ENCODE peak calls at places on chromosomes 4 and X, in five cellular contexts. One of them, this sample, is unnamed.
A peak's percentile ranks its signal among the peaks of the same experiment; 100 is the strongest.

GRCh38 chr4:111136438-111136837 is 513.6 kb upstream of the PITX2 start:
- DNase-seq in CD8-positive, alpha-beta memory T cell: no peak
- DNase-seq in MM.1S: no peak
- DNase-seq in foreskin fibroblast: peak; percentile 62
- DNase-seq in ovary: no peak
- DNase-seq in this sample: no peak

GRCh38 chrX:9586992-9587392 is 122.1 kb downstream of the TBL1X start:
- DNase-seq in CD8-positive, alpha-beta memory T cell: no peak
- DNase-seq in MM.1S: no peak
- DNase-seq in foreskin fibroblast: no peak
- DNase-seq in ovary: no peak
- DNase-seq in this sample: no peak

GRCh38 chrX:14922437-14922836 is 49.2 kb downstream of the MOSPD2 start:
- DNase-seq in CD8-positive, alpha-beta memory T cell: no peak
- DNase-seq in MM.1S: no peak
- DNase-seq in foreskin fibroblast: peak; percentile 75
- DNase-seq in ovary: no peak
- DNase-seq in this sample: peak; percentile 41

GRCh38 chrX:68049466-68049865 is 383.8 kb downstream of the OPHN1 start:
- DNase-seq in CD8-positive, alpha-beta memory T cell: no peak
- DNase-seq in MM.1S: no peak
- DNase-seq in foreskin fibroblast: peak; percentile 3
- DNase-seq in ovary: no peak
- DNase-seq in this sample: no peak

GRCh38 chr4:180060159-180060889 is 2182.9 kb upstream of the TENM3 start:
- DNase-seq in CD8-positive, alpha-beta memory T cell: no peak
- DNase-seq in MM.1S: peak; percentile 34
- DNase-seq in foreskin fibroblast: peak; percentile 0
- DNase-seq in ovary: no peak
- DNase-seq in this sample: no peak

GRCh38 chrX:120260369-120260768 is 9.8 kb downstream of the ZBTB33 start:
- DNase-seq in CD8-positive, alpha-beta memory T cell: no peak
- DNase-seq in MM.1S: peak; percentile 21
- DNase-seq in foreskin fibroblast: no peak
- DNase-seq in ovary: no peak
- DNase-seq in this sample: no peak

GRCh38 chr4:138062929-138063328 is 179.2 kb downstream of the SLC7A11 start:
- DNase-seq in CD8-positive, alpha-beta memory T cell: no peak
- DNase-seq in MM.1S: no peak
- DNase-seq in foreskin fibroblast: peak; percentile 74
- DNase-seq in ovary: no peak
- DNase-seq in this sample: no peak

GRCh38 chr4:158818595-158818994 is 49.8 kb downstream of the FNIP2 start:
- DNase-seq in CD8-positive, alpha-beta memory T cell: no peak
- DNase-seq in MM.1S: no peak
- DNase-seq in foreskin fibroblast: no peak
- DNase-seq in ovary: no peak
- DNase-seq in this sample: no peak

GRCh38 chrX:155544886-155545285 is 67.9 kb downstream of the TMLHE start:
- DNase-seq in CD8-positive, alpha-beta memory T cell: no peak
- DNase-seq in MM.1S: no peak
- DNase-seq in foreskin fibroblast: no peak
- DNase-seq in ovary: no peak
- DNase-seq in this sample: peak; percentile 45

GRCh38 chr4:158778065-158778711 is 9.4 kb downstream of the FNIP2 start:
- DNase-seq in CD8-positive, alpha-beta memory T cell: no peak
- DNase-seq in MM.1S: peak; percentile 83
- DNase-seq in foreskin fibroblast: no peak
- DNase-seq in ovary: no peak
- DNase-seq in this sample: no peak

GRCh38 chrX:53456254-53456653 is 22.1 kb upstream of the HSD17B10 start:
- DNase-seq in CD8-positive, alpha-beta memory T cell: no peak
- DNase-seq in MM.1S: no peak
- DNase-seq in foreskin fibroblast: peak; percentile 74
- DNase-seq in ovary: no peak
- DNase-seq in this sample: no peak

DNA sequence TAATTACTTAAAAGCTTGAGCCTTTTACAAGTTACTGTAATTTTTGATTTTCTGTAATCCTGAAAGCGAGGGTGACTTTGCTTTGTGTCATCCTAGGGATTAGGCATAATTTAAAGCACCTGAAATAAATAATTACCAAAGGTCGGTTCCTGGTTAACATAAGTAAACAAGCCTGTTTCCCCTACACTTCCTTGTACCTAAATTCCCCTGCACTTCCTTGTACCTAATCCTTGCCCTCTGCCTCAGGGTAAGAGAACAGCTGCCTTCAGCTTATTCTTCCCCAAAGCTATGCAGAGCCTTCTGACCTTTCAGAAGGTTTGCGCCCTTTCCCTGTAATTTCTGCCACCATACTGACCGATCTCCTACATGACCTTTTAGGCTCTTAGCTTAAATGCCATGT is 166.1 kb upstream of the PDE5A start:
- DNase-seq in CD8-positive, alpha-beta memory T cell: no peak
- DNase-seq in MM.1S: no peak
- DNase-seq in foreskin fibroblast: no peak
- DNase-seq in ovary: no peak
- DNase-seq in this sample: no peak
- H3K4me3 ChIP-seq in CD8-positive, alpha-beta memory T cell: no peak overlapping the region
- H3K4me3 ChIP-seq in MM.1S: no peak overlapping the region
- H3K4me3 ChIP-seq in foreskin fibroblast: no peak overlapping the region
- H3K4me3 ChIP-seq in ovary: no peak overlapping the region
- H3K4me3 ChIP-seq in this sample: no peak overlapping the region

GRCh38 chr4:113975578-113975977 is 3.9 kb downstream of the ARSJ start:
- DNase-seq in CD8-positive, alpha-beta memory T cell: no peak
- DNase-seq in MM.1S: no peak
- DNase-seq in foreskin fibroblast: no peak
- DNase-seq in ovary: no peak
- DNase-seq in this sample: no peak
- H3K4me3 ChIP-seq in CD8-positive, alpha-beta memory T cell: no peak overlapping the region
- H3K4me3 ChIP-seq in MM.1S: no peak overlapping the region
- H3K4me3 ChIP-seq in foreskin fibroblast: peak overlapping the region; percentile 93
- H3K4me3 ChIP-seq in ovary: no peak overlapping the region
- H3K4me3 ChIP-seq in this sample: peak overlapping the region; percentile 81

DNA sequence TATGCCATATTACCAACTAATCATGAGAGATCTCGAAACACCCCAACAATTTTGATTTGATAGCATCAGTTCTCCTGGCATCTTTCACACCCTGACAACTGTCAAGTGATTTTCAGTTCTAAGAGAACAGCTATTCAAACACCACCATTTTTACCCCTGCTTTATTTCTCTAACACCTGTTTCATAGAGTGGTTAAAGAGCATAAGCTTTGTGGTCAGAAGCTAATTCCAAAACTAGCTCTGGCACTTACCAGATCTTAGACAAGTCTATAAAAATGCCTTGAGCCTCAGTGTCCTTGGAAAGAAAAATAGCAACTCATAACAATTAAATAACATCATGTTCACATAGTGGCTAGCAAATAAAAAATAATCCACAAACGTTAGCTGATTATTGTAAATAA is 17.9 kb downstream of the PPA2 start:
- DNase-seq in CD8-positive, alpha-beta memory T cell: no peak
- DNase-seq in MM.1S: peak; percentile 83
- DNase-seq in foreskin fibroblast: no peak
- DNase-seq in ovary: no peak
- DNase-seq in this sample: no peak
- H3K4me3 ChIP-seq in CD8-positive, alpha-beta memory T cell: no peak overlapping the region
- H3K4me3 ChIP-seq in MM.1S: no peak overlapping the region
- H3K4me3 ChIP-seq in foreskin fibroblast: no peak overlapping the region
- H3K4me3 ChIP-seq in ovary: no peak overlapping the region
- H3K4me3 ChIP-seq in this sample: no peak overlapping the region

DNA sequence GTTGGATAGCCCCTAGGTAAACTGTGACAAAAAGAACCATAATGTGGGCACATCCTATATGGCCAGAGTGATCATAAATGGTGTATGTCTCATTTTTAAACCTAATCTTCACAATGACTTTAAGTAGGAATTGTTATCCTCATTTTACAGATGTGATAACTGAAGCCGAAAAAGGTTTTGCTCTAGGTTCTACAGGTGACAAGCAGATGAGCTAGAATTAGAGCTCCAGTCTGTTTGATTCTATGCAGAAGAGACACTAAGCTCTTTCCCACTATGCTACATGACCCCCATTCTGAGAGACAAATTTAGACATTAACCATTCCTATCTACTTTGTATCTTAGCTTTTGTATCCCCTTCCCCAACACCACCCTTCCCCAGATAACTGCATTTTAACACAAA is 2.0 kb downstream of the AREG start:
- DNase-seq in CD8-positive, alpha-beta memory T cell: no peak
- DNase-seq in MM.1S: no peak
- DNase-seq in foreskin fibroblast: no peak
- DNase-seq in ovary: no peak
- DNase-seq in this sample: no peak
- H3K4me3 ChIP-seq in CD8-positive, alpha-beta memory T cell: no peak overlapping the region
- H3K4me3 ChIP-seq in MM.1S: no peak overlapping the region
- H3K4me3 ChIP-seq in foreskin fibroblast: no peak overlapping the region
- H3K4me3 ChIP-seq in ovary: no peak overlapping the region
- H3K4me3 ChIP-seq in this sample: no peak overlapping the region

DNA sequence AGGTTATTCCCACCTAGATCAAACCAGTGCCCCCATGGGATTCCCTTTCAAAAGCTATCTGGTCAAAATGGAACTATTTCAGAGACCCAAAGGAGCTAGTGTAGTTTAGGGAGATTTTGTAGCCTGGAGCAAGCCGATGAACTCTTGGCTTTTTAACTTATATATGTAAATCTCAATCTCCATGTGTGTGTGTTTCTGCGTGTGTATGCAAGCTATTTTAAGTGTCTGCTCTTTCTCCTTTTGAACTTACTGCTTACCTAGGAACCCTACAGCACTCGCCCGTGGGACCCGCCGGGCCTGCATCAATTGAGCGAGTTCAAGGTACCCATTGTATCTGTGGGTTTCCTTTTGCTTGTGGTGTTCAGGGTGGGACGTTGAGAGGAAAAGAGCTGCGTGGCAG is 10.4 kb downstream of the CSTF2 start:
- DNase-seq in CD8-positive, alpha-beta memory T cell: no peak
- DNase-seq in MM.1S: no peak
- DNase-seq in foreskin fibroblast: no peak
- DNase-seq in ovary: no peak
- DNase-seq in this sample: no peak
- H3K4me3 ChIP-seq in CD8-positive, alpha-beta memory T cell: no peak overlapping the region
- H3K4me3 ChIP-seq in MM.1S: no peak overlapping the region
- H3K4me3 ChIP-seq in foreskin fibroblast: no peak overlapping the region
- H3K4me3 ChIP-seq in ovary: no peak overlapping the region
- H3K4me3 ChIP-seq in this sample: no peak overlapping the region

GRCh38 chrX:42248226-42248625 is 324.9 kb upstream of the CASK start:
- DNase-seq in CD8-positive, alpha-beta memory T cell: no peak
- DNase-seq in MM.1S: no peak
- DNase-seq in foreskin fibroblast: no peak
- DNase-seq in ovary: no peak
- DNase-seq in this sample: no peak

GRCh38 chrX:42247241-42247640 is 323.9 kb upstream of the CASK start:
- DNase-seq in CD8-positive, alpha-beta memory T cell: no peak
- DNase-seq in MM.1S: no peak
- DNase-seq in foreskin fibroblast: no peak
- DNase-seq in ovary: no peak
- DNase-seq in this sample: no peak

GRCh38 chrX:42242044-42242443 is 318.7 kb upstream of the CASK start:
- DNase-seq in CD8-positive, alpha-beta memory T cell: no peak
- DNase-seq in MM.1S: no peak
- DNase-seq in foreskin fibroblast: no peak
- DNase-seq in ovary: no peak
- DNase-seq in this sample: no peak

GRCh38 chrX:42241421-42241820 is 318.1 kb upstream of the CASK start:
- DNase-seq in CD8-positive, alpha-beta memory T cell: no peak
- DNase-seq in MM.1S: no peak
- DNase-seq in foreskin fibroblast: no peak
- DNase-seq in ovary: no peak
- DNase-seq in this sample: no peak

DNA sequence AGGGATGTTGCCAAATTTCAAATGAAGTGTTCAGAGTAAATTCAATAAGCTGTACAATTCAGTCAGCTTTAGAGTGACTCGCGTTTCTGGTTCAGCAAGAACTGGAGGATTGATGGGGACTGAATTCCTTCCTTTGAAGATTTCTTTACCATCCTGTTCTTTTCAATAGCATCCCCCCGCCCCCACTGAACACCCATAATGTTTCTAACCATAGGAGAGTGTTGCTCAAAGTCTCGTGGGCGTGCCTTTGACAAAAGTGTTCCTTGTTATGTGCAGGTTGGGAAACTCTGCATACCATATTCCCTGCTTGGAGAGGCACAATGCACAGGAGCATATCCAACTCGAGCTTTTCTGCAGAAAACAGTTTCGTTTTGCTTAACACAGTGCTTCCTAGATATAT is 323.5 kb upstream of the CASK start:
- DNase-seq in CD8-positive, alpha-beta memory T cell: no peak
- DNase-seq in MM.1S: no peak
- DNase-seq in foreskin fibroblast: no peak
- DNase-seq in ovary: no peak
- DNase-seq in this sample: no peak
- H3K4me3 ChIP-seq in CD8-positive, alpha-beta memory T cell: no peak overlapping the region
- H3K4me3 ChIP-seq in MM.1S: no peak overlapping the region
- H3K4me3 ChIP-seq in foreskin fibroblast: no peak overlapping the region
- H3K4me3 ChIP-seq in ovary: no peak overlapping the region
- H3K4me3 ChIP-seq in this sample: peak overlapping the region; percentile 1

GRCh38 chrX:154367474-154368308 is 6.7 kb downstream of the FLNA start:
- DNase-seq in CD8-positive, alpha-beta memory T cell: peak; percentile 1
- DNase-seq in MM.1S: no peak
- DNase-seq in foreskin fibroblast: no peak
- DNase-seq in ovary: no peak
- DNase-seq in this sample: no peak
- H3K4me3 ChIP-seq in CD8-positive, alpha-beta memory T cell: peak overlapping the region; percentile 77
- H3K4me3 ChIP-seq in MM.1S: no peak overlapping the region
- H3K4me3 ChIP-seq in foreskin fibroblast: peak overlapping the region; percentile 92
- H3K4me3 ChIP-seq in ovary: no peak overlapping the region
- H3K4me3 ChIP-seq in this sample: peak overlapping the region; percentile 76

GRCh38 chr4:168129802-168130201 is 37.5 kb downstream of the ANXA10 start:
- DNase-seq in CD8-positive, alpha-beta memory T cell: no peak
- DNase-seq in MM.1S: no peak
- DNase-seq in foreskin fibroblast: no peak
- DNase-seq in ovary: no peak
- DNase-seq in this sample: no peak

GRCh38 chr4:168124008-168124641 is 31.8 kb downstream of the ANXA10 start:
- DNase-seq in CD8-positive, alpha-beta memory T cell: no peak
- DNase-seq in MM.1S: no peak
- DNase-seq in foreskin fibroblast: peak; percentile 69
- DNase-seq in ovary: no peak
- DNase-seq in this sample: no peak

GRCh38 chr4:168129046-168129772 is 36.9 kb downstream of the ANXA10 start:
- DNase-seq in CD8-positive, alpha-beta memory T cell: no peak
- DNase-seq in MM.1S: no peak
- DNase-seq in foreskin fibroblast: no peak
- DNase-seq in ovary: no peak
- DNase-seq in this sample: no peak

GRCh38 chr4:168126952-168127351 is 34.6 kb downstream of the ANXA10 start:
- DNase-seq in CD8-positive, alpha-beta memory T cell: no peak
- DNase-seq in MM.1S: no peak
- DNase-seq in foreskin fibroblast: no peak
- DNase-seq in ovary: no peak
- DNase-seq in this sample: no peak

DNA sequence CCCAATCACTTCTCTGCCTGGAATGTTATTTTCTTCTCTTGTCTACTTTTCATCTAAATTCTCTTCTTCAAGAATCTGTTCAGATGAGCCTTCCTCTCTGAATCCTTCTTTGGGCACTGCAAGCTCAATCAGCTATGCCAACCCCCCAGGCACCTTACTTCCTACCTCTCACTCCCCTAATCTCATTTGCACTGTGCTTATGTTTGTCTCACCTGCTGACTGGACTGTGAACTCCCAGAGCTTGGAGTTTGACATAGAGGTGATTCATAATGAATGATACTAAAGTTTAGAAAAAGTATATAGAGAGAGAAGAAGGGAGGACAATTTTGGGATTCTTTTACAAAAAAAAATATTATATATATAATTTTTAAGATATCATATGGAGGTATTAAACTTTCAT is 36.3 kb downstream of the ANXA10 start:
- DNase-seq in CD8-positive, alpha-beta memory T cell: no peak
- DNase-seq in MM.1S: no peak
- DNase-seq in foreskin fibroblast: no peak
- DNase-seq in ovary: no peak
- DNase-seq in this sample: no peak
- H3K4me3 ChIP-seq in CD8-positive, alpha-beta memory T cell: no peak overlapping the region
- H3K4me3 ChIP-seq in MM.1S: no peak overlapping the region
- H3K4me3 ChIP-seq in foreskin fibroblast: no peak overlapping the region
- H3K4me3 ChIP-seq in ovary: no peak overlapping the region
- H3K4me3 ChIP-seq in this sample: no peak overlapping the region

This sample was measured in astrocyte of the cerebellum.